ENCODE peak calls at places on chromosomes 5 and 9, in seven cellular contexts. One of them, this sample, is unnamed.

GRCh38 chr9:136631038-136632000 is 31.4 kb upstream of the EGFL7 start:
- DNase-seq in A549: peak; percentile 80
- DNase-seq in amniotic stem cell: peak; percentile 44
- DNase-seq in EL: peak; percentile 73
- DNase-seq in activated CD8-positive, alpha-beta memory T cell treated with anti-CD3 and anti-CD28 coated beads for 24 hours: peak; percentile 86
- DNase-seq in left ventricle myocardium inferior: peak; percentile 78
- DNase-seq in activated CD4-positive, alpha-beta T cell treated with anti-CD3 and anti-CD28 coated beads, Interleukin-2, amount 50 U/mL, for 1 hour: peak; percentile 83
- DNase-seq in this sample: peak; percentile 68

GRCh38 chr9:136946228-136946892 is 1.3 kb downstream of the C8G start:
- DNase-seq in A549: no peak
- DNase-seq in amniotic stem cell: no peak
- DNase-seq in EL: no peak
- DNase-seq in activated CD8-positive, alpha-beta memory T cell treated with anti-CD3 and anti-CD28 coated beads for 24 hours: no peak
- DNase-seq in left ventricle myocardium inferior: no peak
- DNase-seq in activated CD4-positive, alpha-beta T cell treated with anti-CD3 and anti-CD28 coated beads, Interleukin-2, amount 50 U/mL, for 1 hour: no peak
- DNase-seq in this sample: no peak

GRCh38 chr5:59484618-59485017 is 408.9 kb downstream of the PDE4D start:
- DNase-seq in A549: no peak
- DNase-seq in amniotic stem cell: no peak
- DNase-seq in EL: no peak
- DNase-seq in activated CD8-positive, alpha-beta memory T cell treated with anti-CD3 and anti-CD28 coated beads for 24 hours: no peak
- DNase-seq in left ventricle myocardium inferior: no peak
- DNase-seq in activated CD4-positive, alpha-beta T cell treated with anti-CD3 and anti-CD28 coated beads, Interleukin-2, amount 50 U/mL, for 1 hour: no peak
- DNase-seq in this sample: no peak

GRCh38 chr9:135302329-135303279 is 177.0 kb upstream of the PPP1R26 start:
- DNase-seq in A549: no peak
- DNase-seq in amniotic stem cell: no peak
- DNase-seq in EL: no peak
- DNase-seq in activated CD8-positive, alpha-beta memory T cell treated with anti-CD3 and anti-CD28 coated beads for 24 hours: peak; percentile 35
- DNase-seq in left ventricle myocardium inferior: no peak
- DNase-seq in activated CD4-positive, alpha-beta T cell treated with anti-CD3 and anti-CD28 coated beads, Interleukin-2, amount 50 U/mL, for 1 hour: no peak
- DNase-seq in this sample: no peak

GRCh38 chr5:142717582-142718215 is 31.8 kb upstream of the FGF1 start:
- DNase-seq in A549: peak; percentile 33
- DNase-seq in amniotic stem cell: peak; percentile 47
- DNase-seq in EL: peak; percentile 76
- DNase-seq in activated CD8-positive, alpha-beta memory T cell treated with anti-CD3 and anti-CD28 coated beads for 24 hours: no peak
- DNase-seq in left ventricle myocardium inferior: no peak
- DNase-seq in activated CD4-positive, alpha-beta T cell treated with anti-CD3 and anti-CD28 coated beads, Interleukin-2, amount 50 U/mL, for 1 hour: no peak
- DNase-seq in this sample: no peak

GRCh38 chr5:72480836-72481235 is 26.4 kb downstream of the ZNF366 start:
- DNase-seq in A549: no peak
- DNase-seq in amniotic stem cell: no peak
- DNase-seq in EL: no peak
- DNase-seq in activated CD8-positive, alpha-beta memory T cell treated with anti-CD3 and anti-CD28 coated beads for 24 hours: no peak
- DNase-seq in left ventricle myocardium inferior: no peak
- DNase-seq in activated CD4-positive, alpha-beta T cell treated with anti-CD3 and anti-CD28 coated beads, Interleukin-2, amount 50 U/mL, for 1 hour: no peak
- DNase-seq in this sample: no peak

GRCh38 chr5:154779105-154779504 is 23.9 kb downstream of the LARP1 start:
- DNase-seq in A549: peak; percentile 61
- DNase-seq in amniotic stem cell: peak; percentile 71
- DNase-seq in EL: peak; percentile 89
- DNase-seq in activated CD8-positive, alpha-beta memory T cell treated with anti-CD3 and anti-CD28 coated beads for 24 hours: no peak
- DNase-seq in left ventricle myocardium inferior: no peak
- DNase-seq in activated CD4-positive, alpha-beta T cell treated with anti-CD3 and anti-CD28 coated beads, Interleukin-2, amount 50 U/mL, for 1 hour: no peak
- DNase-seq in this sample: no peak

GRCh38 chr5:59177644-59178043 is 594.8 kb downstream of the RAB3C start:
- DNase-seq in A549: no peak
- DNase-seq in amniotic stem cell: no peak
- DNase-seq in EL: no peak
- DNase-seq in activated CD8-positive, alpha-beta memory T cell treated with anti-CD3 and anti-CD28 coated beads for 24 hours: no peak
- DNase-seq in left ventricle myocardium inferior: no peak
- DNase-seq in activated CD4-positive, alpha-beta T cell treated with anti-CD3 and anti-CD28 coated beads, Interleukin-2, amount 50 U/mL, for 1 hour: no peak
- DNase-seq in this sample: no peak

GRCh38 chr5:53201746-53202145 is 92.2 kb upstream of the MOCS2 start:
- DNase-seq in A549: no peak
- DNase-seq in amniotic stem cell: no peak
- DNase-seq in EL: no peak
- DNase-seq in activated CD8-positive, alpha-beta memory T cell treated with anti-CD3 and anti-CD28 coated beads for 24 hours: no peak
- DNase-seq in left ventricle myocardium inferior: no peak
- DNase-seq in activated CD4-positive, alpha-beta T cell treated with anti-CD3 and anti-CD28 coated beads, Interleukin-2, amount 50 U/mL, for 1 hour: no peak
- DNase-seq in this sample: no peak

GRCh38 chr5:132839426-132840301 is 9.2 kb upstream of the SHROOM1 start:
- DNase-seq in A549: no peak
- DNase-seq in amniotic stem cell: no peak
- DNase-seq in EL: peak; percentile 62
- DNase-seq in activated CD8-positive, alpha-beta memory T cell treated with anti-CD3 and anti-CD28 coated beads for 24 hours: no peak
- DNase-seq in left ventricle myocardium inferior: no peak
- DNase-seq in activated CD4-positive, alpha-beta T cell treated with anti-CD3 and anti-CD28 coated beads, Interleukin-2, amount 50 U/mL, for 1 hour: no peak
- DNase-seq in this sample: no peak

GRCh38 chr5:80282054-80282453 is 26.2 kb upstream of the SERINC5 start:
- DNase-seq in A549: no peak
- DNase-seq in amniotic stem cell: no peak
- DNase-seq in EL: no peak
- DNase-seq in activated CD8-positive, alpha-beta memory T cell treated with anti-CD3 and anti-CD28 coated beads for 24 hours: no peak
- DNase-seq in left ventricle myocardium inferior: no peak
- DNase-seq in activated CD4-positive, alpha-beta T cell treated with anti-CD3 and anti-CD28 coated beads, Interleukin-2, amount 50 U/mL, for 1 hour: no peak
- DNase-seq in this sample: no peak

GRCh38 chr5:1004598-1005361 is 3.8 kb upstream of the NKD2 start:
- DNase-seq in A549: peak; percentile 61
- DNase-seq in amniotic stem cell: no peak
- DNase-seq in EL: peak; percentile 42
- DNase-seq in activated CD8-positive, alpha-beta memory T cell treated with anti-CD3 and anti-CD28 coated beads for 24 hours: no peak
- DNase-seq in left ventricle myocardium inferior: peak; percentile 88
- DNase-seq in activated CD4-positive, alpha-beta T cell treated with anti-CD3 and anti-CD28 coated beads, Interleukin-2, amount 50 U/mL, for 1 hour: peak; percentile 57
- DNase-seq in this sample: peak; percentile 45

GRCh38 chr5:23994581-23995370 is 487.4 kb downstream of the PRDM9 start:
- DNase-seq in A549: no peak
- DNase-seq in amniotic stem cell: no peak
- DNase-seq in EL: no peak
- DNase-seq in activated CD8-positive, alpha-beta memory T cell treated with anti-CD3 and anti-CD28 coated beads for 24 hours: no peak
- DNase-seq in left ventricle myocardium inferior: no peak
- DNase-seq in activated CD4-positive, alpha-beta T cell treated with anti-CD3 and anti-CD28 coated beads, Interleukin-2, amount 50 U/mL, for 1 hour: no peak
- DNase-seq in this sample: no peak

GRCh38 chr9:126861707-126862460 is 1.4 kb downstream of the ZBTB34 start:
- DNase-seq in A549: no peak
- DNase-seq in amniotic stem cell: no peak
- DNase-seq in EL: peak; percentile 33
- DNase-seq in activated CD8-positive, alpha-beta memory T cell treated with anti-CD3 and anti-CD28 coated beads for 24 hours: no peak
- DNase-seq in left ventricle myocardium inferior: no peak
- DNase-seq in activated CD4-positive, alpha-beta T cell treated with anti-CD3 and anti-CD28 coated beads, Interleukin-2, amount 50 U/mL, for 1 hour: no peak
- DNase-seq in this sample: no peak

GRCh38 chr5:164747371-164747770 is 1242.0 kb downstream of the MAT2B start:
- DNase-seq in A549: no peak
- DNase-seq in amniotic stem cell: no peak
- DNase-seq in EL: no peak
- DNase-seq in activated CD8-positive, alpha-beta memory T cell treated with anti-CD3 and anti-CD28 coated beads for 24 hours: no peak
- DNase-seq in left ventricle myocardium inferior: no peak
- DNase-seq in activated CD4-positive, alpha-beta T cell treated with anti-CD3 and anti-CD28 coated beads, Interleukin-2, amount 50 U/mL, for 1 hour: no peak
- DNase-seq in this sample: no peak

GRCh38 chr9:113636165-113636564 is 172.6 kb downstream of the RGS3 start:
- DNase-seq in A549: no peak
- DNase-seq in amniotic stem cell: no peak
- DNase-seq in EL: no peak
- DNase-seq in activated CD8-positive, alpha-beta memory T cell treated with anti-CD3 and anti-CD28 coated beads for 24 hours: no peak
- DNase-seq in left ventricle myocardium inferior: no peak
- DNase-seq in activated CD4-positive, alpha-beta T cell treated with anti-CD3 and anti-CD28 coated beads, Interleukin-2, amount 50 U/mL, for 1 hour: no peak
- DNase-seq in this sample: no peak

GRCh38 chr5:22889714-22890113 is 36.6 kb upstream of the CDH12 start:
- DNase-seq in A549: no peak
- DNase-seq in amniotic stem cell: no peak
- DNase-seq in EL: no peak
- DNase-seq in activated CD8-positive, alpha-beta memory T cell treated with anti-CD3 and anti-CD28 coated beads for 24 hours: no peak
- DNase-seq in left ventricle myocardium inferior: no peak
- DNase-seq in activated CD4-positive, alpha-beta T cell treated with anti-CD3 and anti-CD28 coated beads, Interleukin-2, amount 50 U/mL, for 1 hour: no peak
- DNase-seq in this sample: no peak

GRCh38 chr5:35963381-35963843 is 25.0 kb upstream of the CAPSL start:
- DNase-seq in A549: no peak
- DNase-seq in amniotic stem cell: no peak
- DNase-seq in EL: peak; percentile 37
- DNase-seq in activated CD8-positive, alpha-beta memory T cell treated with anti-CD3 and anti-CD28 coated beads for 24 hours: no peak
- DNase-seq in left ventricle myocardium inferior: no peak
- DNase-seq in activated CD4-positive, alpha-beta T cell treated with anti-CD3 and anti-CD28 coated beads, Interleukin-2, amount 50 U/mL, for 1 hour: no peak
- DNase-seq in this sample: no peak

GRCh38 chr5:132237141-132237540 is 9.5 kb upstream of the P4HA2 start:
- DNase-seq in A549: no peak
- DNase-seq in amniotic stem cell: no peak
- DNase-seq in EL: no peak
- DNase-seq in activated CD8-positive, alpha-beta memory T cell treated with anti-CD3 and anti-CD28 coated beads for 24 hours: no peak
- DNase-seq in left ventricle myocardium inferior: no peak
- DNase-seq in activated CD4-positive, alpha-beta T cell treated with anti-CD3 and anti-CD28 coated beads, Interleukin-2, amount 50 U/mL, for 1 hour: no peak
- DNase-seq in this sample: no peak

GRCh38 chr9:136260936-136261472 is 15.4 kb upstream of the QSOX2 start:
- DNase-seq in A549: no peak
- DNase-seq in amniotic stem cell: no peak
- DNase-seq in EL: no peak
- DNase-seq in activated CD8-positive, alpha-beta memory T cell treated with anti-CD3 and anti-CD28 coated beads for 24 hours: no peak
- DNase-seq in left ventricle myocardium inferior: no peak
- DNase-seq in activated CD4-positive, alpha-beta T cell treated with anti-CD3 and anti-CD28 coated beads, Interleukin-2, amount 50 U/mL, for 1 hour: no peak
- DNase-seq in this sample: no peak

GRCh38 chr9:110752766-110753165 is 84.2 kb downstream of the MUSK start:
- DNase-seq in A549: peak; percentile 59
- DNase-seq in amniotic stem cell: peak; percentile 89
- DNase-seq in EL: peak; percentile 98
- DNase-seq in activated CD8-positive, alpha-beta memory T cell treated with anti-CD3 and anti-CD28 coated beads for 24 hours: no peak
- DNase-seq in left ventricle myocardium inferior: no peak
- DNase-seq in activated CD4-positive, alpha-beta T cell treated with anti-CD3 and anti-CD28 coated beads, Interleukin-2, amount 50 U/mL, for 1 hour: no peak
- DNase-seq in this sample: no peak

GRCh38 chr9:135555203-135555602 is 6.4 kb upstream of the PAEP start:
- DNase-seq in A549: no peak
- DNase-seq in amniotic stem cell: no peak
- DNase-seq in EL: no peak
- DNase-seq in activated CD8-positive, alpha-beta memory T cell treated with anti-CD3 and anti-CD28 coated beads for 24 hours: peak; percentile 33
- DNase-seq in left ventricle myocardium inferior: no peak
- DNase-seq in activated CD4-positive, alpha-beta T cell treated with anti-CD3 and anti-CD28 coated beads, Interleukin-2, amount 50 U/mL, for 1 hour: no peak
- DNase-seq in this sample: no peak

GRCh38 chr9:81317223-81317622 is 372.1 kb downstream of the TLE1 start:
- DNase-seq in A549: no peak
- DNase-seq in amniotic stem cell: no peak
- DNase-seq in EL: peak; percentile 22
- DNase-seq in activated CD8-positive, alpha-beta memory T cell treated with anti-CD3 and anti-CD28 coated beads for 24 hours: no peak
- DNase-seq in left ventricle myocardium inferior: no peak
- DNase-seq in activated CD4-positive, alpha-beta T cell treated with anti-CD3 and anti-CD28 coated beads, Interleukin-2, amount 50 U/mL, for 1 hour: no peak
- DNase-seq in this sample: no peak

GRCh38 chr9:7454490-7455110 is 345.0 kb downstream of the DMAC1 start:
- DNase-seq in A549: no peak
- DNase-seq in amniotic stem cell: no peak
- DNase-seq in EL: no peak
- DNase-seq in activated CD8-positive, alpha-beta memory T cell treated with anti-CD3 and anti-CD28 coated beads for 24 hours: no peak
- DNase-seq in left ventricle myocardium inferior: no peak
- DNase-seq in activated CD4-positive, alpha-beta T cell treated with anti-CD3 and anti-CD28 coated beads, Interleukin-2, amount 50 U/mL, for 1 hour: no peak
- DNase-seq in this sample: no peak

GRCh38 chr9:1732670-1733069 is 282.5 kb upstream of the SMARCA2 start:
- DNase-seq in A549: no peak
- DNase-seq in amniotic stem cell: no peak
- DNase-seq in EL: no peak
- DNase-seq in activated CD8-positive, alpha-beta memory T cell treated with anti-CD3 and anti-CD28 coated beads for 24 hours: no peak
- DNase-seq in left ventricle myocardium inferior: no peak
- DNase-seq in activated CD4-positive, alpha-beta T cell treated with anti-CD3 and anti-CD28 coated beads, Interleukin-2, amount 50 U/mL, for 1 hour: no peak
- DNase-seq in this sample: no peak

GRCh38 chr5:57989378-57989777 is 470.5 kb downstream of the PLK2 start:
- DNase-seq in A549: peak; percentile 8
- DNase-seq in amniotic stem cell: no peak
- DNase-seq in EL: peak; percentile 19
- DNase-seq in activated CD8-positive, alpha-beta memory T cell treated with anti-CD3 and anti-CD28 coated beads for 24 hours: no peak
- DNase-seq in left ventricle myocardium inferior: no peak
- DNase-seq in activated CD4-positive, alpha-beta T cell treated with anti-CD3 and anti-CD28 coated beads, Interleukin-2, amount 50 U/mL, for 1 hour: no peak
- DNase-seq in this sample: no peak

GRCh38 chr5:151905639-151906038 is 19.0 kb downstream of the GLRA1 start:
- DNase-seq in A549: no peak
- DNase-seq in amniotic stem cell: no peak
- DNase-seq in EL: peak; percentile 64
- DNase-seq in activated CD8-positive, alpha-beta memory T cell treated with anti-CD3 and anti-CD28 coated beads for 24 hours: no peak
- DNase-seq in left ventricle myocardium inferior: no peak
- DNase-seq in activated CD4-positive, alpha-beta T cell treated with anti-CD3 and anti-CD28 coated beads, Interleukin-2, amount 50 U/mL, for 1 hour: no peak
- DNase-seq in this sample: no peak

GRCh38 chr5:9608093-9608492 is 22.1 kb downstream of the TAS2R1 start:
- DNase-seq in A549: no peak
- DNase-seq in amniotic stem cell: no peak
- DNase-seq in EL: no peak
- DNase-seq in activated CD8-positive, alpha-beta memory T cell treated with anti-CD3 and anti-CD28 coated beads for 24 hours: no peak
- DNase-seq in left ventricle myocardium inferior: no peak
- DNase-seq in activated CD4-positive, alpha-beta T cell treated with anti-CD3 and anti-CD28 coated beads, Interleukin-2, amount 50 U/mL, for 1 hour: no peak
- DNase-seq in this sample: no peak

GRCh38 chr5:19047277-19047676 is 940.7 kb downstream of the CDH18 start:
- DNase-seq in A549: no peak
- DNase-seq in amniotic stem cell: no peak
- DNase-seq in EL: no peak
- DNase-seq in activated CD8-positive, alpha-beta memory T cell treated with anti-CD3 and anti-CD28 coated beads for 24 hours: no peak
- DNase-seq in left ventricle myocardium inferior: no peak
- DNase-seq in activated CD4-positive, alpha-beta T cell treated with anti-CD3 and anti-CD28 coated beads, Interleukin-2, amount 50 U/mL, for 1 hour: no peak
- DNase-seq in this sample: no peak

GRCh38 chr5:143557061-143557818 is 153.8 kb upstream of the NR3C1 start:
- DNase-seq in A549: no peak
- DNase-seq in amniotic stem cell: no peak
- DNase-seq in EL: peak; percentile 63
- DNase-seq in activated CD8-positive, alpha-beta memory T cell treated with anti-CD3 and anti-CD28 coated beads for 24 hours: no peak
- DNase-seq in left ventricle myocardium inferior: no peak
- DNase-seq in activated CD4-positive, alpha-beta T cell treated with anti-CD3 and anti-CD28 coated beads, Interleukin-2, amount 50 U/mL, for 1 hour: no peak
- DNase-seq in this sample: no peak

GRCh38 chr9:135711881-135712280 is 9.9 kb downstream of the KCNT1 start:
- DNase-seq in A549: no peak
- DNase-seq in amniotic stem cell: no peak
- DNase-seq in EL: no peak
- DNase-seq in activated CD8-positive, alpha-beta memory T cell treated with anti-CD3 and anti-CD28 coated beads for 24 hours: no peak
- DNase-seq in left ventricle myocardium inferior: no peak
- DNase-seq in activated CD4-positive, alpha-beta T cell treated with anti-CD3 and anti-CD28 coated beads, Interleukin-2, amount 50 U/mL, for 1 hour: no peak
- DNase-seq in this sample: no peak

GRCh38 chr5:1727571-1727970 is 72.1 kb downstream of the MRPL36 start:
- DNase-seq in A549: no peak
- DNase-seq in amniotic stem cell: no peak
- DNase-seq in EL: no peak
- DNase-seq in activated CD8-positive, alpha-beta memory T cell treated with anti-CD3 and anti-CD28 coated beads for 24 hours: peak; percentile 43
- DNase-seq in left ventricle myocardium inferior: no peak
- DNase-seq in activated CD4-positive, alpha-beta T cell treated with anti-CD3 and anti-CD28 coated beads, Interleukin-2, amount 50 U/mL, for 1 hour: no peak
- DNase-seq in this sample: no peak

GRCh38 chr5:5971227-5971626 is 407.1 kb downstream of the MED10 start:
- DNase-seq in A549: no peak
- DNase-seq in amniotic stem cell: no peak
- DNase-seq in EL: no peak
- DNase-seq in activated CD8-positive, alpha-beta memory T cell treated with anti-CD3 and anti-CD28 coated beads for 24 hours: no peak
- DNase-seq in left ventricle myocardium inferior: no peak
- DNase-seq in activated CD4-positive, alpha-beta T cell treated with anti-CD3 and anti-CD28 coated beads, Interleukin-2, amount 50 U/mL, for 1 hour: no peak
- DNase-seq in this sample: no peak

GRCh38 chr9:123414921-123415592 is 59.1 kb downstream of the CRB2 start:
- DNase-seq in A549: no peak
- DNase-seq in amniotic stem cell: no peak
- DNase-seq in EL: no peak
- DNase-seq in activated CD8-positive, alpha-beta memory T cell treated with anti-CD3 and anti-CD28 coated beads for 24 hours: no peak
- DNase-seq in left ventricle myocardium inferior: no peak
- DNase-seq in activated CD4-positive, alpha-beta T cell treated with anti-CD3 and anti-CD28 coated beads, Interleukin-2, amount 50 U/mL, for 1 hour: no peak
- DNase-seq in this sample: no peak

This sample was measured in CD8-positive, alpha-beta T cell.